ENCODE peak calls at places on chromosomes 16 and 17, in five cellular contexts. X, E, U, Z and S are unnamed samples.

GRCh38 chr17:64459284-64459747 is 10.4 kb downstream of the MILR1 start:
- DNase-seq in X (no peak), Z (no peak), E (no peak), U (no peak), S (no peak)

GRCh38 chr17:68396226-68396780 is 61.0 kb downstream of the WIPI1 start:
- DNase-seq in Z (no peak), U (no peak), X (no peak), E (no peak), S (no peak)

GRCh38 chr17:3690094-3690715 is 5.8 kb downstream of the P2RX5 start:
- DNase-seq in U (no peak), E (no peak), X (no peak), Z (no peak), S (no peak)

GRCh38 chr17:73343739-73344454 is 32.1 kb upstream of the CDC42EP4 start:
- DNase-seq in U (no peak), E (no peak), X (no peak), Z (no peak), S (no peak)

GRCh38 chr17:6989779-6990178 is 6.1 kb upstream of the ALOX12 start:
- DNase-seq in E (no peak), X (no peak), U (no peak), Z (no peak), S (no peak)

GRCh38 chr17:72754513-72754912 is 338.0 kb downstream of the SLC39A11 start:
- DNase-seq in Z (no peak), U (no peak), E (no peak), X (no peak), S (no peak)

GRCh38 chr17:77770331-77771105 is 188.0 kb upstream of the TNRC6C start:
- DNase-seq in U (peak; percentile 43), Z (no peak), E (no peak), X (no peak), S (no peak)

GRCh38 chr16:68885321-68885720 is 42.0 kb downstream of the TANGO6 start:
- DNase-seq in X (no peak), U (no peak), Z (no peak), E (no peak), S (no peak)

GRCh38 chr17:39178516-39178915 is 12.6 kb upstream of the ARL5C start:
- DNase-seq in Z (no peak), E (no peak), X (no peak), U (no peak), S (no peak)

GRCh38 chr16:82633964-82634600 is 7.3 kb downstream of the CDH13 start:
- DNase-seq in U (no peak), E (no peak), X (no peak), Z (no peak), S (no peak)